ENCODE peak calls at places on chromosomes 12 and 14, in four cellular contexts. T, Q, C and N are unnamed samples.

GRCh38 chr12:121391619-121392324 is 8.1 kb upstream of the RNF34 start:
- DNase-seq in T (peak; percentile 64), Q (no peak), C (no peak), N (peak; percentile 3)

GRCh38 chr14:31057035-31057434 is 30.9 kb upstream of the STRN3 start:
- DNase-seq in T (no peak), Q (no peak), C (no peak), N (no peak)

GRCh38 chr14:87264386-87264785 is 728.6 kb downstream of the GALC start:
- DNase-seq in T (no peak), Q (no peak), C (no peak), N (no peak)

GRCh38 chr12:127745466-127746220 is 521.3 kb upstream of the TMEM132C start:
- DNase-seq in T (no peak), Q (no peak), C (no peak), N (no peak)

GRCh38 chr12:97404549-97404948 is 58.1 kb upstream of the RMST start:
- DNase-seq in T (peak; percentile 48), Q (peak; percentile 22), C (peak; percentile 43), N (peak; percentile 48)

GRCh38 chr12:83818888-83819287 is 1093.7 kb downstream of the SLC6A15 start:
- DNase-seq in T (no peak), Q (no peak), C (peak; percentile 46), N (peak; percentile 13)

GRCh38 chr14:99684356-99684952 is 356 bp downstream of the CYP46A1 start:
- DNase-seq in T (no peak), Q (no peak), C (no peak), N (no peak)

GRCh38 chr12:34218193-34219045 is 196.1 kb downstream of the ALG10 start:
- DNase-seq in T (peak; percentile 76), Q (peak; percentile 56), C (no peak), N (peak; percentile 52)

GRCh38 chr12:120994589-120995337 is 16.4 kb downstream of the HNF1A start:
- DNase-seq in T (no peak), Q (no peak), C (no peak), N (no peak)

GRCh38 chr12:117360551-117361311 is 695 bp downstream of the NOS1 start:
- DNase-seq in T (no peak), Q (no peak), C (no peak), N (no peak)

GRCh38 chr12:88185279-88185678 is 43.2 kb downstream of the TMTC3 start:
- DNase-seq in T (no peak), Q (no peak), C (no peak), N (no peak)

GRCh38 chr12:90090929-90091651 is 382.5 kb upstream of the ATP2B1 start:
- DNase-seq in T (no peak), Q (no peak), C (no peak), N (peak; percentile 85)

GRCh38 chr12:28253175-28253641 is 63.0 kb downstream of the CCDC91 start:
- DNase-seq in T (peak; percentile 22), Q (no peak), C (no peak), N (no peak)

GRCh38 chr12:2678416-2678815 is 116.4 kb upstream of the FKBP4 start:
- DNase-seq in T (no peak), Q (no peak), C (no peak), N (no peak)

GRCh38 chr14:47040490-47040889 is 388.9 kb upstream of the RPL10L start:
- DNase-seq in T (no peak), Q (no peak), C (no peak), N (no peak)

GRCh38 chr12:63919758-63920157 is 75.3 kb downstream of the SRGAP1 start:
- DNase-seq in T (no peak), Q (no peak), C (no peak), N (no peak)

GRCh38 chr12:58888131-58888783 is 32.0 kb downstream of the LRIG3 start:
- DNase-seq in T (no peak), Q (no peak), C (peak; percentile 96), N (peak; percentile 34)

GRCh38 chr12:109890620-109891019 is 9.5 kb upstream of the TCHP start:
- DNase-seq in T (no peak), Q (no peak), C (no peak), N (no peak)

GRCh38 chr14:75084513-75084912 is 15.1 kb downstream of the ZC2HC1C start:
- DNase-seq in T (no peak), Q (no peak), C (no peak), N (peak; percentile 33)

GRCh38 chr14:100708349-100709217 is 18.1 kb upstream of the DLK1 start:
- DNase-seq in T (no peak), Q (no peak), C (no peak), N (peak; percentile 52)

GRCh38 chr12:118237053-118237665 is 101.2 kb downstream of the PEBP1 start:
- DNase-seq in T (peak; percentile 64), Q (no peak), C (no peak), N (no peak)

GRCh38 chr12:113500662-113501435 is 29.2 kb upstream of the LHX5 start:
- DNase-seq in T (no peak), Q (no peak), C (no peak), N (no peak)

GRCh38 chr12:54404061-54405004 is 14.7 kb downstream of the ITGA5 start:
- DNase-seq in T (no peak), Q (no peak), C (no peak), N (no peak)

GRCh38 chr14:22723814-22724213 is 42.7 kb upstream of the OXA1L start:
- DNase-seq in T (no peak), Q (no peak), C (no peak), N (no peak)

GRCh38 chr12:5392961-5393360 is 38.9 kb upstream of the NTF3 start:
- DNase-seq in T (no peak), Q (no peak), C (no peak), N (no peak)

GRCh38 chr12:5078423-5078822 is 34.7 kb downstream of the KCNA5 start:
- DNase-seq in T (no peak), Q (no peak), C (no peak), N (no peak)